ENCODE peak calls at places on chromosome 11, in eight cellular contexts. B is PC-9; I is thoracic aorta; Z is effector memory CD4-positive, alpha-beta T cell; G is heart right ventricle; T is fibroblast of lung; N is HepG2; R is colonic mucosa. J is an unnamed sample.

GRCh38 chr11:34343153-34343552 is 14.7 kb downstream of the ABTB2 start:
- DNase-seq in G (no peak), Z (no peak), I (no peak), B (peak; percentile 66), N (no peak), T (peak; percentile 96), R (no peak), J (no peak)

GRCh38 chr11:61537326-61537725 is 28.8 kb downstream of the LRRC10B start:
- DNase-seq in T (no peak), I (no peak), B (no peak), N (no peak), G (no peak), Z (no peak), R (no peak), J (no peak)

GRCh38 chr11:111465400-111465799 is 46.8 kb downstream of the BTG4 start:
- DNase-seq in T (peak; percentile 60), B (no peak), G (no peak), Z (no peak), N (no peak), R (no peak), I (no peak), J (no peak)

GRCh38 chr11:19805827-19806226 is 93.2 kb downstream of the NAV2 start:
- DNase-seq in N (no peak), Z (no peak), I (no peak), R (no peak), G (no peak), T (peak; percentile 36), B (no peak), J (no peak)

GRCh38 chr11:65502852-65503603 is 4.2 kb downstream of the MALAT1 start:
- DNase-seq in N (no peak), Z (no peak), T (peak; percentile 39), B (no peak), R (no peak), G (no peak), I (no peak), J (no peak)

GRCh38 chr11:120579601-120580000 is 68.1 kb downstream of the GRIK4 start:
- DNase-seq in N (no peak), R (no peak), B (no peak), T (no peak), G (no peak), I (no peak), Z (no peak), J (no peak)

GRCh38 chr11:134224710-134225662 is 515 bp downstream of the VPS26B start:
- DNase-seq in T (peak; percentile 32), N (peak; percentile 14), G (peak; percentile 75), B (peak; percentile 29), I (peak; percentile 22), R (peak; percentile 63), Z (no peak), J (no peak)

GRCh38 chr11:58999291-58999680 is 60.0 kb downstream of the GLYATL1 start:
- DNase-seq in B (no peak), N (no peak), T (no peak), Z (no peak), R (peak; percentile 23), G (no peak), I (no peak), J (no peak)

GRCh38 chr11:12013771-12014170 is 5.3 kb upstream of the DKK3 start:
- DNase-seq in R (no peak), G (no peak), Z (no peak), B (no peak), T (no peak), I (no peak), N (no peak), J (no peak)

GRCh38 chr11:35111171-35112055 is 27.6 kb upstream of the CD44 start:
- DNase-seq in I (no peak), N (no peak), T (peak; percentile 99), B (peak; percentile 87), Z (no peak), G (peak; percentile 30), R (peak; percentile 41), J (no peak)

GRCh38 chr11:13955971-13956421 is 6.5 kb upstream of the SPON1 start:
- DNase-seq in B (peak; percentile 19), T (peak; percentile 48), G (peak; percentile 65), N (peak; percentile 58), I (no peak), R (peak; percentile 69), Z (peak; percentile 25), J (peak; percentile 76)

GRCh38 chr11:31810779-31811647 is at the start of gene PAX6:
- DNase-seq in R (no peak), G (no peak), Z (no peak), N (peak; percentile 51), I (no peak), T (peak; percentile 100), B (peak; percentile 95), J (no peak)

GRCh38 chr11:19597194-19597593 is 115.4 kb upstream of the NAV2 start:
- DNase-seq in Z (no peak), N (no peak), R (no peak), I (no peak), T (peak; percentile 80), G (no peak), B (no peak), J (no peak)

GRCh38 chr11:1834132-1834610 is 619 bp upstream of the SYT8 start:
- DNase-seq in T (no peak), Z (no peak), B (peak; percentile 93), I (no peak), N (peak; percentile 24), R (peak; percentile 90), G (no peak), J (no peak)

GRCh38 chr11:102577182-102577581 is 46.6 kb upstream of the MMP7 start:
- DNase-seq in I (no peak), B (no peak), N (no peak), G (no peak), T (peak; percentile 20), R (no peak), Z (no peak), J (no peak)

GRCh38 chr11:36333897-36334296 is 37.8 kb downstream of the PRR5L start:
- DNase-seq in Z (no peak), R (no peak), T (peak; percentile 57), B (no peak), G (peak; percentile 11), I (no peak), N (no peak), J (peak; percentile 63)

GRCh38 chr11:101049123-101049522 is 80.5 kb downstream of the PGR start:
- DNase-seq in I (no peak), B (peak; percentile 33), N (no peak), Z (no peak), G (no peak), T (no peak), R (no peak), J (no peak)

GRCh38 chr11:72641900-72642814 is 32.1 kb downstream of the PDE2A start:
- DNase-seq in B (peak; percentile 57), I (no peak), N (no peak), Z (no peak), T (peak; percentile 7), R (peak; percentile 33), G (no peak), J (no peak)

GRCh38 chr11:123521930-123522329 is 91.9 kb downstream of the GRAMD1B start:
- DNase-seq in Z (no peak), B (no peak), I (no peak), G (no peak), T (no peak), R (no peak), N (no peak), J (no peak)
- H3K4me1 ChIP-seq in Z (no peaks in the 10 kb centered on the region), B (peaks cover 23% of the 10 kb centered on the region), I (no peaks in the 10 kb centered on the region), G (peaks cover 20% of the 10 kb centered on the region), T (peaks cover 3% of the 10 kb centered on the region), R (no peaks in the 10 kb centered on the region), N (no peaks in the 10 kb centered on the region), J (peaks cover 14% of the 10 kb centered on the region)

GRCh38 chr11:73753938-73754337 is 6.9 kb downstream of the RAB6A start:
- DNase-seq in R (no peak), B (no peak), G (no peak), T (no peak), I (no peak), N (peak; percentile 43), Z (no peak), J (no peak)
- H3K27ac ChIP-seq in R (no peak overlapping the region), B (no peak overlapping the region), G (no peak overlapping the region), T (no peak overlapping the region), I (no peak overlapping the region), N (peak overlapping the region; percentile 46), Z (no peak overlapping the region), J (no peak overlapping the region)

GRCh38 chr11:122207505-122207904 is 91.5 kb upstream of the BLID start:
- DNase-seq in I (no peak), T (peak; percentile 90), B (no peak), G (peak; percentile 20), N (no peak), R (no peak), Z (no peak), J (no peak)
- H3K4me3 ChIP-seq in I (peak overlapping the region; percentile 48), T (peak overlapping the region; percentile 56), B (no peak overlapping the region), G (no peak overlapping the region), N (no peak overlapping the region), R (no peak overlapping the region), Z (no peak overlapping the region), J (no peak overlapping the region)

DNA sequence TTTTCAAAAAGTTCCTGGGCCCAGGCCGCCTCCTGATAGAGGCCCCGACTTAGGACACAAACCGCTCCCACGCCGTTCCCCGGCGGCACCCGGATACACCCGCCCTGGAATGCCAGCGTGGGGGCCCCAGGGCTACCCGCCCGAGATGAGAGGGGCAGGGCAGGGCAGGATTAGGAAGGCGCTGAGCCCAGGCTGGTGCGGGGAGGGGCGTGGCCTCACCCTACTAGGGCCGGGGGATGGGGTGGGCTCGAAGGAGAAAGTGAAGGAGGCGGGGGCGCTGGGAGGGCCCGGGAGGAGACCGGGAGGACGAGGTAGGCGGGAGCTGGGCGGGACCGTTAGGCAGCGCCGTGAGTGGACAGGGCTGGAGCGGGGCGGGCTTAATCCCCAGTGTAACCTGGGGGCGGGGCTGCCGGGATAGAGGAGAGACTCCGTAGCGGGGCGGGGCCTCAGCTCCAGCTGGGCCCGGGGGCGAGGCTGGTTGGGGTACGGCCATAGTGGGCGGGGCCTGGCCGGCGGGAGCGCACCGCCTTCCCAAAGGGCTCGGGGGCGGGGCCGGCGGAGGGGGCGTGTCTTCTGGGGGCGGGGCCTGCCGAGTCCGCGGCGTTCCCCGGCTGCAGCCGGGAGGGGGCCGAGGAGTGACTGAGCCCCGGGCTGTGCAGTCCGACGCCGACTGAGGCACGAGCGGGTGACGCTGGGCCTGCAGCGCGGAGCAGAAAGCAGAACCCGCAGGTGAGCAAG is at the start of gene CD82:
- DNase-seq in R (peak; percentile 100), G (peak; percentile 100), N (peak; percentile 78), Z (peak; percentile 97), T (peak; percentile 97), B (peak; percentile 100), I (peak; percentile 100), J (peak; percentile 88)
- H3K4me1 ChIP-seq in R (peaks cover 11% of the 10 kb centered on the region), G (peaks cover 56% of the 10 kb centered on the region), N (peaks cover 8% of the 10 kb centered on the region), Z (peaks cover 45% of the 10 kb centered on the region), T (peaks cover 29% of the 10 kb centered on the region), B (peaks cover 14% of the 10 kb centered on the region), I (peaks cover 54% of the 10 kb centered on the region), J (peaks cover 6% of the 10 kb centered on the region)

DNA sequence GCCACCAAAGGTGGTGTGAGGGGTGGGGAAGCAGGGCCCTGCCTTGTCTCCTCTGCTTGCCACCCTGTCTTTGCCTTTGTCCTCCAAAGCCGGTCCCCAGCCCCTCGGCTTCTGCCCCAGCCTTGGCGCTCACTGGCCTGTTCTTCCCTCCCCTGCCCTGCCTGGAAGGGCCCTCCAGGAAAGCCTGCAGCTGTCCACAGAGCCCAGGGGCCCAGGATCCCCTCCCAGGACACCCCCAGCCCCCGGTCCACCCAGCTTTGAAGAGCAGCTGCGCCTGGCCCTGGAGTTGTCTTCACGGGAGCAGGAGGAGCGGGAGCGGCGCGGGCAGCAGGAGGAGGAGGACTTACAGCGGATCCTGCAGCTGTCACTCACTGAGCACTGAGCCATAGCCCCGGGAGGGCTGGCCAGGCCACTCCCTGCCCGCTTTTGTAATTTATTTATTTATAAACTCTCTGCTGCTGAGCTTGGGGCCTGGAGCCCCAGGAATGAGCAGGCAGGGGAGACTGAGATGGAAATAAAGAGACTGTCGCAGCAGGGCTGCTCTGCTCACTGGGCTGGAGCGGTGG is 1.3 kb upstream of the SSH3 start:
- DNase-seq in G (peak; percentile 58), B (peak; percentile 75), T (peak; percentile 32), Z (no peak), N (no peak), I (no peak), R (peak; percentile 78), J (no peak)
- H3K27ac ChIP-seq in G (peak overlapping the region; percentile 81), B (peak overlapping the region; percentile 68), T (no peak overlapping the region), Z (peak overlapping the region; percentile 69), N (peak overlapping the region; percentile 52), I (no peak overlapping the region), R (peak overlapping the region; percentile 85), J (no peak overlapping the region)